ENCODE peak calls at places on chromosomes 7 and 10, in seven cellular contexts. G, Y, B, K, N, I and W are unnamed samples.

GRCh38 chr7:123719481-123719806 is 29.4 kb downstream of the WASL start:
- DNase-seq in B (no peak), K (no peak), N (no peak), G (no peak), I (peak), Y (no peak), W (no peak)

GRCh38 chr7:126689037-126689436 is 563.7 kb downstream of the GRM8 start:
- DNase-seq in N (no peak), I (no peak), G (no peak), B (no peak), K (no peak), Y (no peak), W (no peak)

GRCh38 chr7:140888087-140888486 is 36.6 kb downstream of the BRAF start:
- DNase-seq in N (no peak), Y (no peak), K (no peak), B (no peak), I (no peak), G (no peak), W (no peak)

GRCh38 chr10:125148576-125148975 is 11.8 kb downstream of the CTBP2 start:
- DNase-seq in G (no peak), B (no peak), I (no peak), K (no peak), Y (no peak), N (no peak), W (no peak)

GRCh38 chr7:27107901-27108381 is 5.5 kb upstream of the HOXA2 start:
- DNase-seq in G (no peak), Y (no peak), I (no peak), K (no peak), N (no peak), B (no peak), W (no peak)

GRCh38 chr7:157337316-157338149 is 729 bp downstream of the DNAJB6 start:
- DNase-seq in I (peak), G (peak), Y (peak), K (peak), N (peak), B (peak), W (no peak)

GRCh38 chr7:114979388-114979787 is 57.5 kb downstream of the MDFIC start:
- DNase-seq in Y (no peak), K (no peak), G (peak), I (no peak), N (peak), B (peak), W (no peak)

GRCh38 chr7:98200364-98200763 is 10.9 kb upstream of the BHLHA15 start:
- DNase-seq in B (no peak), G (no peak), Y (no peak), N (no peak), I (no peak), K (no peak), W (no peak)

GRCh38 chr7:16926283-16926682 is 44.5 kb upstream of the AGR3 start:
- DNase-seq in K (peak), I (no peak), G (no peak), B (no peak), Y (peak), N (peak), W (no peak)

GRCh38 chr10:22649390-22649841 is 65.0 kb downstream of the PIP4K2A start:
- DNase-seq in G (no peak), B (no peak), I (no peak), K (no peak), N (no peak), Y (no peak), W (no peak)

GRCh38 chr10:110398419-110399162 is 93.9 kb upstream of the SMNDC1 start:
- DNase-seq in G (peak), B (peak), I (no peak), N (no peak), K (peak), Y (peak), W (no peak)

GRCh38 chr7:73770002-73770859 is at the start of gene CLDN3:
- DNase-seq in N (no peak), Y (peak), G (peak), K (peak), B (no peak), I (peak), W (no peak)

GRCh38 chr10:76839276-76839675 is 798.3 kb downstream of the KCNMA1 start:
- DNase-seq in B (no peak), Y (no peak), N (peak), G (no peak), K (peak), I (no peak), W (no peak)

GRCh38 chr7:151851782-151852181 is 25.1 kb downstream of the PRKAG2 start:
- DNase-seq in Y (no peak), I (no peak), B (no peak), G (peak), N (peak), K (no peak), W (no peak)

GRCh38 chr7:99008921-99009530 is 130.7 kb downstream of the TRRAP start:
- DNase-seq in N (no peak), I (no peak), B (peak), G (no peak), K (no peak), Y (no peak), W (no peak)

GRCh38 chr7:36951257-36951697 is 227.0 kb upstream of the AOAH start:
- DNase-seq in G (no peak), B (no peak), Y (no peak), K (peak), I (no peak), N (no peak), W (no peak)

GRCh38 chr7:149719912-149720335 is 53.5 kb downstream of the ZNF467 start:
- DNase-seq in N (no peak), G (no peak), K (no peak), Y (no peak), I (peak), B (no peak), W (no peak)
- H3K4me3 ChIP-seq in N (no peak), G (no peak), K (no peak), Y (no peak), I (peak), B (no peak), W (no peak)

GRCh38 chr10:82982110-82982608 is 1107.2 kb downstream of the NRG3 start:
- DNase-seq in N (no peak), B (no peak), I (no peak), G (no peak), K (no peak), Y (peak), W (no peak)
- TF ChIP-seq EP300 in N (no peak), B (no peak), I (no peak), G (no peak), K (no peak), Y (no peak), W (no peak)

GRCh38 chr10:116431598-116431997 is 4.0 kb downstream of the PNLIPRP3 start:
- DNase-seq in Y (no peak), G (no peak), K (no peak), I (no peak), B (no peak), N (no peak), W (no peak)

GRCh38 chr10:116429288-116429977 is 1.8 kb downstream of the PNLIPRP3 start:
- DNase-seq in Y (no peak), B (no peak), N (no peak), K (no peak), G (no peak), I (no peak), W (no peak)

GRCh38 chr10:116421815-116422214 is 5.8 kb upstream of the PNLIPRP3 start:
- DNase-seq in N (no peak), B (no peak), G (no peak), Y (no peak), K (no peak), I (no peak), W (no peak)

GRCh38 chr10:116430288-116430687 is 2.6 kb downstream of the PNLIPRP3 start:
- DNase-seq in B (no peak), I (no peak), Y (no peak), N (no peak), G (no peak), K (no peak), W (no peak)

DNA sequence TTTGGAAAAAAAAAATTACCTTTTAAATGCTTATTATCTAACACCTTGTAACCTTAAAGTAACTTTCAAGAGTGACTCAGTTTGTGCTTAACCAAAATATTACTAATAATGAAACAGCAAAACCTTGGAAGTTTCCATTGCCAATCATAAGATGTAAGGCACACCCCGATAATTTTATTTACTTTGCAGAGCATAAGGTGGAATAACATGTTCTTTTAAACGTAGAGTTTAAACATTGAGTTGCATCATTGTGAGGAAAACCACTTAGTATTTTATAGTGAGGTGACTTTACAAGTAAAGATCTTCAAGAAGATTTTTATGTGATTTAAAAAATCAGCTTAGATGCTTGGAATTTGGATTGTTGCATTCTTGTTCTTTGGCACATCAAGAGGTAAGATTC is at the start of gene PNLIPRP3:
- DNase-seq in N (no peak), B (no peak), G (no peak), K (no peak), Y (no peak), I (no peak), W (no peak)
- H3K4me3 ChIP-seq in N (no peak), B (no peak), G (no peak), K (no peak), Y (no peak), I (no peak), W (no peak)

GRCh38 chr10:24344695-24345473 is 135.9 kb downstream of the KIAA1217 start:
- DNase-seq in G (no peak), I (no peak), Y (no peak), B (no peak), K (no peak), N (no peak), W (no peak)

GRCh38 chr10:24341897-24342296 is 133.0 kb downstream of the KIAA1217 start:
- DNase-seq in B (no peak), G (no peak), I (no peak), Y (no peak), N (no peak), K (no peak), W (peak)

GRCh38 chr10:24341371-24341770 is 132.4 kb downstream of the KIAA1217 start:
- DNase-seq in Y (no peak), K (no peak), I (no peak), N (no peak), G (no peak), B (no peak), W (no peak)

GRCh38 chr10:24346877-24347505 is 138.1 kb downstream of the KIAA1217 start:
- DNase-seq in K (no peak), G (no peak), B (no peak), Y (no peak), I (no peak), N (no peak), W (no peak)

DNA sequence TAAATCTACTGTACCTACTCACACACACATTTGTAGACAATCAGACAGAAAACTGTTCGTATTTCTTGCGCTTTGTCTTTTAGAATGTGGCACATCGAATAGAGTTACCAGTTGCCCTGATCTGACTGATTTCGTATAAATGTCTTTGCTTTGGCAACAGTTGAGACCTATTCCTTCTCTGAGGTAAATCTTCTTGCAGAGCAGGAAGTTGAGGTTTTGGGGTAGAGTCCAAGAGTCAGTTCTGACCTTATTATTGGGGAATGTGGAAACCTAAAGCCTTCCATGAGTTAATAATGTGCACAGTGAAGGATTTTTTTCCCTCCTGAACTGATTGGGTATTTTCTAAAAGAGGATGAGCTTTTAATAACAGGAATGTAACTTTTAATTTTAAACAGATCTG is 135.3 kb downstream of the KIAA1217 start:
- DNase-seq in K (no peak), G (no peak), I (no peak), B (no peak), N (no peak), Y (no peak), W (no peak)
- TF ChIP-seq EP300 in K (no peak), G (no peak), I (no peak), B (no peak), N (peak), Y (no peak), W (no peak)

GRCh38 chr7:1940402-1940786 is 270.3 kb downstream of the ELFN1 start:
- DNase-seq in Y (no peak), G (peak), I (peak), B (no peak), N (peak), K (peak), W (no peak)

GRCh38 chr7:1939434-1940401 is 269.6 kb downstream of the ELFN1 start:
- DNase-seq in K (no peak), N (no peak), B (no peak), I (no peak), G (no peak), Y (no peak), W (no peak)

GRCh38 chr7:1940863-1941262 is 270.8 kb downstream of the ELFN1 start:
- DNase-seq in G (no peak), N (no peak), K (no peak), I (no peak), Y (no peak), B (no peak), W (no peak)

GRCh38 chr7:1937252-1937605 is 267.2 kb downstream of the ELFN1 start:
- DNase-seq in G (no peak), Y (no peak), K (no peak), N (no peak), B (no peak), I (no peak), W (no peak)

DNA sequence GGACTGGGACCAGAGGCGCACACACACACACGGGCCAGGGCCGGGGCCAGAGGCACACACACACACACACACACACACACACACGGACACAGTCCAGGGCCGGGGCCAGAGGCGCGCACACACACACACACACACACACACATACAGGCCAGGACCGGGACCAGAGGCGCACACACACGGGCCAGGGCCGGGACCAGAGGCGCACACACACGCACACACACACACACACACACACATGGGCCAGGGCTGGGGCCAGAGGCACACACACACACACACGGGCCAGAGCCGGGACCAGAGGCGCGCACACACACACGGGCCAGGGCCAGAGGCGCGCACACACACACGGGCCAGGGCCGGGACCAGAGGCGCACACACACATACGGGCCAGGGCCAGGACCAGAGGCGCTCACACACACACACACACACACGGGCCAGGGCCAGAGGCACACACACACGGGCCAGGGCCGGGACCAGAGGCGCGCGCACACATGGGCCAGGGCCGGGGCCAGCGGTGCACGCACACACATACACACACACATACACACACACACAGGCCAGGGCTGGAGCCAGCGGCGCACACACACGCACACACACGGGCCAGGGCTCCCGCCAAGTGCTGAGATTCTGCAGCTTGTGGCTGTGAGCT is 268.8 kb downstream of the ELFN1 start:
- DNase-seq in K (no peak), Y (no peak), I (no peak), N (no peak), B (no peak), G (no peak), W (no peak)
- H3K4me3 ChIP-seq in K (no peak), Y (no peak), I (no peak), N (no peak), B (no peak), G (no peak), W (no peak)

GRCh38 chr10:80289451-80290287 is at the start of gene MAT1A:
- DNase-seq in G (no peak), N (no peak), K (peak), Y (peak), B (no peak), I (peak), W (no peak)
- TF ChIP-seq EP300 in G (no peak), N (no peak), K (no peak), Y (no peak), B (no peak), I (no peak), W (no peak)

GRCh38 chr10:122115874-122116273 is 126.9 kb downstream of the TACC2 start:
- DNase-seq in I (no peak), K (no peak), Y (no peak), B (no peak), N (no peak), G (no peak), W (no peak)

GRCh38 chr10:122112625-122113160 is 123.7 kb downstream of the TACC2 start:
- DNase-seq in N (peak), B (peak), K (peak), G (peak), Y (peak), I (peak), W (peak)

GRCh38 chr10:122114156-122114747 is 125.3 kb downstream of the TACC2 start:
- DNase-seq in I (no peak), B (peak), N (peak), G (no peak), Y (no peak), K (peak), W (no peak)

GRCh38 chr10:122113161-122113944 is 124.4 kb downstream of the TACC2 start:
- DNase-seq in Y (peak), K (peak), B (peak), G (peak), N (peak), I (peak), W (peak)

GRCh38 chr10:122112021-122112616 is 123.2 kb downstream of the TACC2 start:
- DNase-seq in I (no peak), B (no peak), Y (peak), N (peak), G (no peak), K (peak), W (no peak)
- H3K4me3 ChIP-seq in I (no peak), B (peak), Y (peak), N (peak), G (peak), K (no peak), W (peak)

GRCh38 chr7:65979583-65980477 is 2.2 kb downstream of the GUSB start:
- DNase-seq in B (no peak), I (no peak), N (no peak), Y (no peak), K (no peak), G (no peak), W (no peak)

GRCh38 chr7:65978891-65979582 is 3.0 kb downstream of the GUSB start:
- DNase-seq in N (no peak), K (no peak), I (no peak), G (no peak), B (no peak), Y (no peak), W (no peak)

GRCh38 chr7:65983965-65984654 is 2.1 kb upstream of the GUSB start:
- DNase-seq in K (no peak), I (no peak), N (no peak), G (no peak), Y (peak), B (no peak), W (no peak)

GRCh38 chr7:65980478-65981250 is 1.3 kb downstream of the GUSB start:
- DNase-seq in N (peak), K (peak), B (no peak), Y (peak), I (peak), G (peak), W (peak)

GRCh38 chr7:65981965-65982792 is at the start of gene GUSB:
- DNase-seq in Y (peak), G (peak), B (peak), K (peak), N (peak), I (peak), W (peak)
- TF ChIP-seq EP300 in Y (no peak), G (no peak), B (no peak), K (no peak), N (peak), I (peak), W (no peak)

DNA sequence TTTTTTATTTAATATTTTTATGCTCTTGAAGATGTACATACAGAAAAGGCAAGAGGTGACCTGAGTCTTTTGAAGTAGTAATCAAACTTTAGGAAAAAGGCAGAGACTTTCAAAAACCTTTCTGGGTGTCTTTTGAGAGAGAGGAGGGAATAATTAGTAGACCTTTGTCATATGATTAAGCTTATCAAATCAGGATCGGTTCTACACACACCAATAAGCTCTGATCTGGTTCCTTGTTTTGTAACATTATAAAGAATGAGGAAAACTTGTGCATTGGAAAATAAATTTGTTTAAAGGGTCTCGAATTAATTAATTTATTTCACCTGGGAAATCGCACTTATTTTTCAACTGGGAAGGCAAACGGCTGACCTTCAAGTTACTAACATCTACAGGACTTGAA is 11.9 kb downstream of the TWIST1 start:
- DNase-seq in I (no peak), G (no peak), K (no peak), B (no peak), N (no peak), Y (no peak), W (no peak)
- H3K4me3 ChIP-seq in I (no peak), G (peak), K (no peak), B (no peak), N (no peak), Y (no peak), W (peak)